ENCODE peak calls at places on chromosome 4, in six cellular contexts. J, P, G, B, Y and C are unnamed samples.

GRCh38 chr4:164212714-164213113 is 541.2 kb upstream of the SMIM31 start:
- DNase-seq in J (no peak), P (peak; percentile 52), G (no peak), B (no peak), Y (no peak), C (no peak)

GRCh38 chr4:27807207-27807606 is 946.6 kb downstream of the STIM2 start:
- DNase-seq in J (peak; percentile 19), P (no peak), G (no peak), B (peak; percentile 28), Y (no peak), C (no peak)

GRCh38 chr4:48341776-48342558 is 638 bp downstream of the SLAIN2 start:
- DNase-seq in J (no peak), P (no peak), G (peak; percentile 13), B (peak; percentile 28), Y (peak; percentile 59), C (no peak)

GRCh38 chr4:38728651-38729141 is 54.1 kb downstream of the TLR10 start:
- DNase-seq in J (no peak), P (peak; percentile 25), G (no peak), B (no peak), Y (no peak), C (no peak)

GRCh38 chr4:153538408-153539057 is 72.4 kb downstream of the TMEM131L start:
- DNase-seq in J (peak; percentile 35), P (peak; percentile 12), G (no peak), B (peak; percentile 26), Y (no peak), C (peak; percentile 49)

GRCh38 chr4:96352051-96352517 is 512.2 kb downstream of the PDHA2 start:
- DNase-seq in J (peak; percentile 5), P (peak; percentile 29), G (no peak), B (no peak), Y (peak; percentile 47), C (no peak)

GRCh38 chr4:146255463-146255862 is 41.1 kb downstream of the REELD1 start:
- DNase-seq in J (peak; percentile 39), P (no peak), G (no peak), B (peak; percentile 63), Y (no peak), C (peak; percentile 77)

GRCh38 chr4:73505567-73505966 is 24.0 kb downstream of the AFM start:
- DNase-seq in J (no peak), P (no peak), G (no peak), B (no peak), Y (no peak), C (no peak)

GRCh38 chr4:17033256-17034245 is 135.1 kb upstream of the LDB2 start:
- DNase-seq in J (peak; percentile 68), P (peak; percentile 14), G (no peak), B (peak; percentile 43), Y (no peak), C (peak; percentile 17)

GRCh38 chr4:142406051-142406549 is 440.0 kb downstream of the INPP4B start:
- DNase-seq in J (no peak), P (peak; percentile 77), G (no peak), B (no peak), Y (no peak), C (peak; percentile 51)
- H3K4me3 ChIP-seq in J (no peak overlapping the region), P (peak overlapping the region; percentile 46), G (no peak overlapping the region), B (no peak overlapping the region), Y (no peak overlapping the region), C (peak overlapping the region; percentile 73)

GRCh38 chr4:119286377-119287002 is 35.4 kb downstream of the FABP2 start:
- DNase-seq in J (peak; percentile 83), P (peak; percentile 69), G (no peak), B (peak; percentile 83), Y (no peak), C (peak; percentile 90)
- TF ChIP-seq CTCF in J (peak; percentile 53), P (peak; percentile 42), G (peak; percentile 46), B (peak; percentile 70), Y (peak; percentile 52), C (peak; percentile 57)

GRCh38 chr4:13546855-13547562 is 2.7 kb upstream of the NKX3-2 start:
- DNase-seq in J (no peak), P (no peak), G (no peak), B (no peak), Y (peak; percentile 19), C (no peak)
- H3K4me3 ChIP-seq in J (no peak overlapping the region), P (peak overlapping the region; percentile 34), G (no peak overlapping the region), B (peak overlapping the region; percentile 21), Y (peak overlapping the region; percentile 60), C (peak overlapping the region; percentile 40)

GRCh38 chr4:13248621-13249298 is 235.4 kb downstream of the RAB28 start:
- DNase-seq in J (peak; percentile 6), P (no peak), G (no peak), B (peak; percentile 6), Y (peak; percentile 4), C (peak; percentile 1)
- TF ChIP-seq CTCF in J (peak; percentile 37), P (no peak), G (no peak), B (no peak), Y (peak; percentile 37), C (peak; percentile 23)

DNA sequence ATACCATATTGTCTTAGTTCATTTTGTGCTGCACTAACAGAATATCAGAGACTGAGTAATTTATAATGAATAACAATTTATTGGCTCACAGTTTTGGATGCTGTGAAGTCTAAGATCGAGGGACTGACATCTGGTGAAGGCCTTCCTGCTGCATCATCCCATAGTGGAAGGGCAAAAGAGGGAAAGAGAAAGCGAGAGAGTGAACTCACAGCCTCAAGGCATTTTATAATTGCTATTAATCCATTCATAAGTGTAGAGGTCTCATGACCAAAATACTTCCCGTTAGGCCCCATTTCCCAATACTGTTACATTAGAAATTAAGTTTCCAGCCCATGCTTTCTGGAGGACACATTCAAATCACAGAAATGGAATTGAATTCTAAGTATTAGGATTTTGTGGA is 554.4 kb downstream of the TRAM1L1 start:
- DNase-seq in J (no peak), P (no peak), G (no peak), B (no peak), Y (no peak), C (no peak)
- H3K4me3 ChIP-seq in J (no peak overlapping the region), P (no peak overlapping the region), G (no peak overlapping the region), B (no peak overlapping the region), Y (no peak overlapping the region), C (no peak overlapping the region)

DNA sequence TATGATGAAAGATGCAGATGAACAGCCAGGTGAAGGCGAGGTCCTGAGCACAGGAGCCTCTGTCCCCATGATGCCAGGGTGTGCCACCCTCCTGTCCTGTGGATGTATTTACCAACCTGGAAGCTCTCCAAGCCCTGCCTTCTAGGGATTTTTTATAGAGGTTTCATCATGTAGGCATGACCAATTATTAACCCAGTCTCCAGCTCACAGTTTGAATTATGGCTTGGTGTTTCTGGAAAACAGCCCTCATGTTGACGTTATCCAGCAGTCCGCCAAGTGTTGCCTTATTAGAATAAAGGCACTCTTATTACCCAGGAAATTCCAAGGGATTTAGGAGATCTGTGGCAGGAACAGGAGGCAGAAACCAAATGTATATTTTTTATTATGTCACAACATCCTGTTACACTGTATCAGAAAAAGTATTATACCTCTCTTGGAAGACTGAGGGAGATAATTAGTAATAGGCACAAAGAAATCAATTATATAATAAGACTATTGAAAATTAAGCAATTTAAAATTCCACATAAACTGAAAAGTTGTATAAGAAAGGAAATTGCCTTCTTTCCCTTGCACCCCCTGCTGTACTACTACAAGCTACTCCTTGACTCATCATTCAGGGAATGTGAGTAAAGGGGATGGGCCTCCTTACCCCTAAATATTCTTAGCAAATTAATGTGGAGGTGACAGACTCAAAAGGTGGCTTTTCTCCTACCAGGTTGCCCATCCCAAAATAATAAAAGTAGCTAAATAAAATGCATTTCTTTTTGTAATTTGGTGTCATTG is 129.6 kb downstream of the ZNF330 start:
- DNase-seq in J (peak; percentile 80), P (peak; percentile 78), G (no peak), B (peak; percentile 88), Y (no peak), C (peak; percentile 86)
- TF ChIP-seq CTCF in J (no peak), P (no peak), G (no peak), B (no peak), Y (no peak), C (no peak)